ENCODE peak calls at places on chromosomes 7 and 10, in five cellular contexts. C, B, W, J and P are unnamed samples.

GRCh38 chr7:128458956-128459355 is 3.3 kb downstream of the HILPDA start:
- DNase-seq in B (no peak), C (peak), W (no peak), J (no peak), P (no peak)

GRCh38 chr10:13813540-13813939 is 226.8 kb downstream of the PRPF18 start:
- DNase-seq in W (no peak), J (no peak), C (no peak), B (no peak), P (no peak)

GRCh38 chr7:155229548-155230168 is 68.0 kb upstream of the INSIG1 start:
- DNase-seq in W (no peak), B (no peak), J (no peak), C (no peak), P (no peak)

GRCh38 chr7:101410743-101411476 is 48.2 kb downstream of the COL26A1 start:
- DNase-seq in W (peak), C (peak), B (peak), J (peak), P (peak)

GRCh38 chr10:103896225-103896624 is 21.8 kb downstream of the STN1 start:
- DNase-seq in W (no peak), J (no peak), B (no peak), C (no peak), P (no peak)

GRCh38 chr10:777913-778479 is 88.5 kb upstream of the DIP2C start:
- DNase-seq in C (no peak), B (no peak), J (no peak), W (no peak), P (no peak)

GRCh38 chr10:79239275-79239779 is 107.9 kb upstream of the PPIF start:
- DNase-seq in W (peak), B (peak), C (no peak), J (no peak), P (no peak)

GRCh38 chr10:581776-582330 is 107.6 kb downstream of the DIP2C start:
- DNase-seq in C (no peak), W (no peak), B (no peak), J (no peak), P (no peak)

GRCh38 chr10:121597504-121598241 is 571 bp downstream of the FGFR2 start:
- DNase-seq in J (peak), C (no peak), W (no peak), B (no peak), P (no peak)

GRCh38 chr10:72273410-72274212 is at the start of gene DDIT4:
- DNase-seq in W (peak), B (peak), J (peak), C (peak), P (peak)

GRCh38 chr10:28432210-28432676 is 100.7 kb upstream of the WAC start:
- DNase-seq in W (peak), B (peak), C (peak), J (peak), P (peak)

GRCh38 chr10:89404082-89404481 is 10.3 kb upstream of the IFIT5 start:
- DNase-seq in B (no peak), C (no peak), W (no peak), J (no peak), P (no peak)

GRCh38 chr7:45148653-45148973 is 9.0 kb upstream of the RAMP3 start:
- DNase-seq in C (no peak), B (no peak), J (no peak), W (no peak), P (no peak)

GRCh38 chr7:92626281-92626846 is 36.2 kb upstream of the FAM133B start:
- DNase-seq in C (no peak), J (no peak), W (no peak), B (no peak), P (no peak)

GRCh38 chr10:117112220-117112619 is 25.9 kb downstream of the VAX1 start:
- DNase-seq in W (no peak), C (no peak), J (no peak), B (no peak), P (no peak)

GRCh38 chr7:824664-825063 is 7.6 kb upstream of the SUN1 start:
- DNase-seq in J (no peak), C (no peak), B (no peak), W (no peak), P (no peak)

GRCh38 chr7:824106-824505 is 8.2 kb upstream of the SUN1 start:
- DNase-seq in W (no peak), J (no peak), B (no peak), C (no peak), P (no peak)

GRCh38 chr7:821688-822087 is 10.6 kb upstream of the SUN1 start:
- DNase-seq in W (no peak), C (no peak), B (no peak), J (no peak), P (no peak)

GRCh38 chr7:823639-824038 is 8.6 kb upstream of the SUN1 start:
- DNase-seq in W (no peak), J (no peak), C (no peak), B (no peak), P (no peak)

GRCh38 chr7:822692-823276 is 9.5 kb upstream of the SUN1 start:
- DNase-seq in C (no peak), W (no peak), J (no peak), B (no peak), P (no peak)
- TF ChIP-seq CTCF in C (no peak), W (no peak), J (no peak), B (no peak), P (no peak)

GRCh38 chr7:61576-62360 is 130.6 kb upstream of the FAM20C start:
- DNase-seq in J (no peak), W (peak), B (no peak), C (no peak), P (no peak)
- TF ChIP-seq CTCF in J (no peak), W (no peak), B (no peak), C (no peak), P (no peak)

GRCh38 chr7:4739528-4739992 is 35.9 kb upstream of the AP5Z1 start:
- DNase-seq in C (peak), B (peak), J (no peak), W (no peak), P (no peak)
- TF ChIP-seq CTCF in C (peak), B (peak), J (no peak), W (peak), P (no peak)

DNA sequence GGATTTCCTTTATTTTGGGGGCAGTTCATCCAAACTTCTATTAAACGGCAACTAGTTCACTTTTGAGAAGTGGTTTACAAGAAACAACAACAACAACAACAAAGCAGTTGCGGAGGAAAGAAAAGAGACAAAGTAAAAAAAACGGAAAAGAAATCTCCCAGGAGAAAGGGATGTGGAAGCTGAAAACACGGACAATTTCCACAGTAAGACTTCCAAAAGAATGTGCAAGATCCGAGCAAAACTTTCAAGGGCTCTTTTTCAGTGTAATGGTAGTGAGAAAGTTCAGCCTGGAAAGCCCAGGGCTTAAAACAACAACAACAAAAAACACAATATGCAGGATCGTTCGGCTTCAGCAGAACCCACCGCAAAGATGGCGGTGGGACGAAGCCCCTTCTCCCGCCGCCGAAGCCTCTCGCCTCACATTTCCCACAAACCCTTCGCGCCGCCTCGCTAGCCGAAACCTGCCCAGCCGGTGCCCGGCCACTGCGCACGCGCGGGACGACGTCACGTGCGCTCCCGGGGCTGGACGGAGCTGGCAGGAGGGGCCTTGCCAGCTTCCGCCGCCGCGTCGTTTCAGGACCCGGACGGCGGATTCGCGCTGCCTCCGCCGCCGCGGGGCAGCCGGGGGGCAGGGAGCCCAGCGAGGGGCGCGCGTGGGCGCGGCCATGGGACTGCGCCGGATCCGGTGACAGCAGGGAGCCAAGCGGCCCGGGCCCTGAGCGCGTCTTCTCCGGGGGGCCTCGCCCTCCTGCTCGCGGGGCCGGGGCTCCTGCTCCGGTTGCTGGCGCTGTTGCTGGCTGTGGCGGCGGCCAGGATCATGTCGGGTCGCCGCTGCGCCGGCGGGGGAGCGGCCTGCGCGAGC is at the start of gene TNKS2:
- DNase-seq in J (peak), B (peak), W (peak), C (peak), P (peak)
- TF ChIP-seq CTCF in J (no peak), B (no peak), W (no peak), C (no peak), P (no peak)

DNA sequence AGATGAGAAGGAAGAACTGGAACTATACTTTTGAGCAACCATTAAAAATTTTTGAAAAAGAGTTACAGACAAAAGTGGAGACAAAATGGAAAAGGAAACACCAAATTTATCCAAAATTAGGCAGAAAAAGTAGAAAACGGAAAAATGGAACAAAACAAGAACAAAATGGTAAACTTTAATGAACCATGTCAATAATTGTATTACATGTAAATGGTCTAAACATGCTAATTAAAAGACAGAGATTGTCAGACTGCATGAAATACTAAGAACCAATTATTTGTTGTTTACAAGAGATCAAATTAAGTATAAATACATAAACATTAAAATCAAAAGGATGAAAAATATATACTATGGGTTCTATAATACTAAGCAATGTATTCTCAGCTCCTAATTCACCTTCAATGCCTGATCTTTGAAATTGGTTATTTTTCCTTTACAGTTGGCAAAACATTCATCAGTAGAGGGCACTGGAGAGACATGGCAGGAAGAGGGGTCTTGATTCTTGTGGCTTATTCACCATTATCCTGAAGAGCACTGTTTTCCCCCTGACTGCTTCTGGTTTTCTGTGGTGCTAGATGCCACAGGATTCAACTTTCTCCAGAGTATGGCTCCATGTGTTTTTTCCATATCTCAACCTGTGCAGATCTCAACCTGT is 124.9 kb downstream of the ELFN1 start:
- DNase-seq in J (no peak), B (no peak), C (no peak), W (no peak), P (no peak)
- TF ChIP-seq CTCF in J (no peak), B (peak), C (peak), W (no peak), P (no peak)

DNA sequence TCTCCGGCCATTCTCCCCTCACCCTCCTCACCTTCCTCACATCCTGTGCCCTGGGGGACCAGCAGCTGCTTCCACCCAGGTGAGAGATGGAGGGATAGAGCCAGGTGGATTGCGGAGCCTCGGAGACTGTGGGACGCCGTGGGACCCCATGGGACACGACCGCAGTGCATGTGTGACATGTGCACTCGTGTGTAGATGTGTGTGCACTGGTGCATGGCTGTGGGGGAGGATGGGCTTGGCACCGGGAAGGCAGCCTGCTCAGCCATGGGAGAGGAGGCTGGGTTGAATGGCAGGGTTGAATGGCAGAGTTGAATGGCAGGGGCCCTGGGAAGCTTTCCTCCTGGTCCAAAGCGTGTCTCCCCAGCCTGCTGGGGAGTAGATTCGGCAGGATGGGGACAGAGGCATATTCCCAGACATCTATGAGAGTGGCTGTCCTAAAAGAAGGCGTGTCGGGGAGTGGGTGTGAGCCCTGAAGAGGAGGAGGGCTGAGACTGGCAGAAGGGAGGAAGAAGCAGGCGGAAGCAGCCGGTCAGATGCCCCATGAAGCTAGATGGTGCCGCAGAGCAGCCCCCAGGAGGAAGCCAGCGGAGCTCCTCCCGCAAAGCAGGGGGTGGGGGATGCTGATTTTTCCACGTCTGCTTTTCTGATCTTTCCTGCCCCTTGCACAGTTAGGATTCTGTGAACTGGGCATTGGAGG is 815 bp downstream of the GIMAP8 start:
- DNase-seq in J (no peak), C (peak), W (peak), B (no peak), P (peak)
- TF ChIP-seq CTCF in J (no peak), C (no peak), W (no peak), B (no peak), P (no peak)

GRCh38 chr10:112224933-112225529 is 41.5 kb upstream of the GPAM start:
- DNase-seq in W (no peak), B (no peak), J (no peak), C (no peak), P (no peak)
- TF ChIP-seq CTCF in W (no peak), B (no peak), J (no peak), C (no peak), P (no peak)

GRCh38 chr7:90838799-90839198 is 242.7 kb downstream of the CDK14 start:
- DNase-seq in W (no peak), B (no peak), J (no peak), C (no peak), P (no peak)
- TF ChIP-seq CTCF in W (no peak), B (no peak), J (no peak), C (no peak), P (no peak)